ENCODE peak calls at places on chromosomes 4 and X, in four cellular contexts. One of them, this sample, is unnamed.

GRCh38 chrX:110045988-110046387 is 43.1 kb downstream of the TMEM164 start:
- DNase-seq in mesendoderm: peak
- DNase-seq in H1: no peak
- DNase-seq in IMR-90: no peak
- DNase-seq in this sample: no peak

GRCh38 chr4:72218953-72219352 is 187.2 kb downstream of the NPFFR2 start:
- DNase-seq in mesendoderm: no peak
- DNase-seq in H1: no peak
- DNase-seq in IMR-90: no peak
- DNase-seq in this sample: no peak

GRCh38 chr4:120000591-120001296 is 65.9 kb downstream of the MAD2L1 start:
- DNase-seq in mesendoderm: peak
- DNase-seq in H1: no peak
- DNase-seq in IMR-90: no peak
- DNase-seq in this sample: no peak

GRCh38 chr4:100391913-100392312 is 125.9 kb downstream of the EMCN start:
- DNase-seq in H1: no peak
- DNase-seq in IMR-90: peak
- DNase-seq in mesendoderm: no peak
- DNase-seq in this sample: no peak

GRCh38 chr4:181662383-181662782 is 580.8 kb upstream of the TENM3 start:
- DNase-seq in H1: no peak
- DNase-seq in IMR-90: peak
- DNase-seq in mesendoderm: no peak
- DNase-seq in this sample: no peak

GRCh38 chr4:106522839-106523238 is 154.3 kb upstream of the GIMD1 start:
- DNase-seq in mesendoderm: no peak
- DNase-seq in IMR-90: peak
- DNase-seq in H1: no peak
- DNase-seq in this sample: no peak

GRCh38 chrX:11336201-11336600 is 43.0 kb downstream of the AMELX start:
- DNase-seq in H1: no peak
- DNase-seq in IMR-90: no peak
- DNase-seq in mesendoderm: no peak
- DNase-seq in this sample: no peak

GRCh38 chrX:35046646-35047231 is 104.1 kb downstream of the FAM47B start:
- DNase-seq in IMR-90: no peak
- DNase-seq in H1: no peak
- DNase-seq in mesendoderm: no peak
- DNase-seq in this sample: no peak

GRCh38 chr4:128006592-128006991 is 41.4 kb downstream of the ABHD18 start:
- DNase-seq in IMR-90: peak
- DNase-seq in mesendoderm: no peak
- DNase-seq in H1: no peak
- DNase-seq in this sample: no peak

GRCh38 chr4:68577590-68577989 is 1.5 kb upstream of the UGT2B17 start:
- DNase-seq in mesendoderm: no peak
- DNase-seq in H1: no peak
- DNase-seq in IMR-90: no peak
- DNase-seq in this sample: no peak
- H3K56ac ChIP-seq in mesendoderm: no peak
- H3K56ac ChIP-seq in H1: no peak
- H3K56ac ChIP-seq in IMR-90: no peak
- H3K56ac ChIP-seq in this sample: no peak

GRCh38 chrX:145620666-145621065 is 197.0 kb upstream of the SLITRK2 start:
- DNase-seq in H1: no peak
- DNase-seq in IMR-90: no peak
- DNase-seq in mesendoderm: no peak
- DNase-seq in this sample: no peak
- H3K56ac ChIP-seq in H1: no peak
- H3K56ac ChIP-seq in IMR-90: no peak
- H3K56ac ChIP-seq in mesendoderm: no peak
- H3K56ac ChIP-seq in this sample: no peak

DNA sequence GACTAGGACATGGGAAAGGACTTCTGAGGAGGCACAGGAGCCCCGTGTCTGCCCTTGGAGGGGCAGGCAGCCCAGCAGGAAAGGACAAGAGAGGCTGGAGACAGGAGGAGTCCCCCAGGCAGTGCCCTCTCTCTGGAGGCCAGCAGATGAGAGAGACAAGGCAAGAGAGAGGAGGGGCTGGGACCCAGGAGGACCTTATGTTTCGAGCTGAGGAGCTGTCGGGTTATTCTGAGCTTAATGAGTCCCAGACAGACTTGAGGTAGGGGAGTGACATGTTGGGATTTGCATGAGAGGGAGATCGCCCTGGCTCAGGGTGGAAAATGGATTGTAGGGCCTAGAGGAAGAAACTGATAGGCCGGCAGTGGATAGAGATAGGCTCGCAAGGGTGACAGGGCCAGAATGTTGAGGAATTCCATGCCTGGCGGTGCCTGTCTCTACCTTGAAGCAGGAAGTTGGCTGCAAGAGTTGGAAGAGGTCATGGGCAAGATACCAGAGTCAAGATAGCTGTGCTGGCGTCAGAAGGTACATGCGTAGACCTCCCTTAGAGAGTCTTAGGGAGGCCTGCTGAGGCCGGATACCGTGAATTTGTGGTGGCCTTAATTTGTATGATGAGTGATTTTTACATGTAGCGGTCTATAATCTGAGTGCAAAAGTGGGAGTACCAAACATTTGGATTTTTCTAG is 19.4 kb downstream of the STOX2 start:
- DNase-seq in H1: no peak
- DNase-seq in mesendoderm: no peak
- DNase-seq in IMR-90: no peak
- DNase-seq in this sample: no peak
- H3K56ac ChIP-seq in H1: no peak
- H3K56ac ChIP-seq in mesendoderm: no peak
- H3K56ac ChIP-seq in IMR-90: no peak
- H3K56ac ChIP-seq in this sample: no peak

DNA sequence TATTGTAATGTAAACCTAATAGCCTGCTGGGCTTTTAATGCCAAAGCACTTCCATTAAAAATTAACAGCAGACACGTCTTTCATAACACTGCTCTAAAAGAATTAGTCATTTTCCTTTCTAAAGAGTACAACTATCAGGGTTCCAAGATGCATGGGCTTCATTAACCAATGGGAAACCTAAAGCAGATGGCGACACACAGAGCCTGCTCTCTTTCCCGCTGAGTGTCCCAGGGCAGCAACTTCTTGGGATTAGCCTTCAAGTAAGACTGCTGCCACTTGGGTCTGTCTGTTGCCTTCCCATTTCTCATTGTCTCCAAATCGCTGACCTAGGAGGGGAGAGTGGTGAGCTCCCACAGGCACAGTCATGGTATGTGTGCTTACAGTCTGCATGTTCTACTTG is 14.0 kb upstream of the PHKA2 start:
- DNase-seq in IMR-90: no peak
- DNase-seq in mesendoderm: peak
- DNase-seq in H1: no peak
- DNase-seq in this sample: peak
- H3K56ac ChIP-seq in IMR-90: no peak
- H3K56ac ChIP-seq in mesendoderm: no peak
- H3K56ac ChIP-seq in H1: no peak
- H3K56ac ChIP-seq in this sample: no peak

DNA sequence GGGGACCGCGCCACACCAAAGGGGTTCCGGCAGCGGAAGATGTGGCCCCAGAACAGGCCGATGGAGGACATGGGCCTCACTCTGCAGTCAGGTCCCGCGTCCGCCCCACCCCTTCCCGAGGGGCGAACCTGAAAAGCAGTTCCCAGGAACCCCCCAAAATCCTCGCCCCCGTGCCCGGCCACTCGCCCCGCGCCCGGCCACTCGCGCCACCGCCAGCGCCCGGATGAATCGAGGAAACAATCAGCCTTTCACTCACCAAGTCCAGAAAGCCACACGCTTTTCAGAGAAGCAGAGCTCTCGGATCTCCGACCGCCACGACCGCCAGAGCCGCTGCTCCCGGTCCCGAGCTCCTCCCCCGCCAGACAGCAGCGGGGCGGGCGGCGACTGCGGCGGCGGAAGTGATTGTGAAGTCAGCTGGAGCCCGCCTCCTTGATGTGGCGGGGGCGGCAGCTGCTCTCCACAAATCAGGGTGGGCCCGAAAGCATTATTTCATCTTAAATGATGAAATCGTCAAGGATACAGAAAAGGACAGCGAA is at the start of gene PJA1:
- DNase-seq in H1: peak
- DNase-seq in mesendoderm: peak
- DNase-seq in IMR-90: peak
- DNase-seq in this sample: peak
- H3K56ac ChIP-seq in H1: no peak
- H3K56ac ChIP-seq in mesendoderm: peak
- H3K56ac ChIP-seq in IMR-90: peak
- H3K56ac ChIP-seq in this sample: no peak

GRCh38 chr4:139171878-139172691 is 4.9 kb downstream of the ELF2 start:
- DNase-seq in IMR-90: peak
- DNase-seq in H1: no peak
- DNase-seq in mesendoderm: peak
- DNase-seq in this sample: no peak

GRCh38 chr4:139175647-139176298 is 1.2 kb downstream of the ELF2 start:
- DNase-seq in IMR-90: peak
- DNase-seq in mesendoderm: no peak
- DNase-seq in H1: no peak
- DNase-seq in this sample: no peak

GRCh38 chr4:139177888-139178609 is 1.0 kb upstream of the ELF2 start:
- DNase-seq in mesendoderm: peak
- DNase-seq in H1: peak
- DNase-seq in IMR-90: peak
- DNase-seq in this sample: peak

GRCh38 chr4:139176299-139177048 is 544 bp downstream of the ELF2 start:
- DNase-seq in H1: peak
- DNase-seq in IMR-90: peak
- DNase-seq in mesendoderm: peak
- DNase-seq in this sample: peak

DNA sequence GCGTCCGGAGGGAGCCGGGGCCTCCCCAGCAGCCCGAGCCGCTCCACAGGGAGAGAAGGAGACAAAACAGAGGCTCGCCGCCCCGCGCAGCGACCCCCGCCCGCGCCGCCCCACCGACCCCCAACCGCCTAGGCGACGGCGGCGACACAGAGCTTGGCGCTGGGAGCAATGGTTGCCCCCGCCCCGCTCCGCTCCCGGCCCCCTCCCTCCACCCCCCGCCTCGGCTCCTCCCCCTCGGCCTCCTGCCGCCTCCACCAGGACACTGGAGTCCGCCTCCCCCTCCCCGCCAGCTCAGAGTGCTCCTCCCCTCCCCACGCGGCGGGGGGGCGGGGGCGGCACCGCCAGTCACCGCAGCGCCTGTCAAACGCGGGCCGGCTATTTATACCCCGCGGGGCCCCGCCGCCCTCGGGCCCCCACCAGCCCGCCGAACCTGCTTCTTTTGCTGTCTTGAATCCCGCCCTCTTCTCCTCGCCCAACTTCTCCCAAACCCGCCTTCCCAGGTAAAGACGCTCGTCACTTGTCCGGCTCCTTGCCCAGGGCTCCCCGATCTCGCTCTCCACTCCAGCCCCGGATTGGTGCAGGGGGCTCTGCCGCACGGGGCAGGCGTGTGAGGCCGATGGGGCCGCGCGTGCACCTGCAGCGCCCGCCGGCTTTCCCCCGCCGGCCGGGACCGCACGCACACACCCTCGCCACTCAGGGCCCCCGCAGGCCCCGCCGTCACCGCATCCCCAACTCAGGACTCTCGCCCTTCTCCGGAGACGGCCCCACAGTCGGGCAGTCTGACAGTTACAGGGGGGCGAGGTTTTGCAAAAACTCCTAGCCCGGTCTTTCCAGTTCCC is at the start of gene ELF2:
- DNase-seq in mesendoderm: peak
- DNase-seq in H1: peak
- DNase-seq in IMR-90: peak
- DNase-seq in this sample: peak
- H3K56ac ChIP-seq in mesendoderm: peak
- H3K56ac ChIP-seq in H1: peak
- H3K56ac ChIP-seq in IMR-90: peak
- H3K56ac ChIP-seq in this sample: no peak

DNA sequence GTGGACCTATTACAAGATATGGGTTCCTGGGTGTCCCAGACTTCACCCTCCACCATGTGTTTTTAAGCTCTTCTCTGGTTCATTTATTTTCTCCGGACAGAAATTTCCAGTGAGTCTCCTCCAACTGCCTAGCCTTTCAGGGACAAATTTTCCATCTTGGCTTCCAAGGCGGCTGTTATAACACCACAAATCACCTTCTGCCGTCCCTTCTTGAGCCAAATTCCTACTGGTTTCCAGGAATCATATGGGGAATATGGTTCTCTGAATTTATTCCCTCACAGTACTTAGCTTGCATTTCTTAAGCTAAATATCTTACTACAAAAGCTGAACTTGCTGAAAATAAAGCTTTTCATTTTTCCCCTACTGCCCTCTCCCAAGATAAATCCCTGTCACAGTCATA is 18.8 kb downstream of the NEXMIF start:
- DNase-seq in IMR-90: no peak
- DNase-seq in H1: no peak
- DNase-seq in mesendoderm: no peak
- DNase-seq in this sample: no peak
- H3K56ac ChIP-seq in IMR-90: no peak
- H3K56ac ChIP-seq in H1: no peak
- H3K56ac ChIP-seq in mesendoderm: no peak
- H3K56ac ChIP-seq in this sample: no peak

This sample was measured in H9.